ENCODE peak calls at places on chromosomes 2 and 18, in seven cellular contexts. One of them, this sample, is unnamed.

GRCh38 chr2:222318026-222318711 is 19.4 kb upstream of the PAX3 start:
- DNase-seq in activated CD4-positive, alpha-beta T cell treated with anti-CD3 and anti-CD28 coated beads, Interleukin-2, amount 10 ng/mL, durations not matched to agents 7 days and 5 days: no peak
- DNase-seq in T-helper 1 cell: no peak
- DNase-seq in spleen: peak
- DNase-seq in stimulated activated CD4-positive, alpha-beta T cell treated with anti-CD3 and anti-CD28 coated beads, Interleukin-1b, Interleukin-23, amount 100 ng/mL, for 24 hours: no peak
- DNase-seq in body of pancreas: peak
- DNase-seq in CD4-positive, alpha-beta T cell: no peak
- DNase-seq in this sample: peak

GRCh38 chr2:2698182-2699116 is 367.4 kb upstream of the MYT1L start:
- DNase-seq in activated CD4-positive, alpha-beta T cell treated with anti-CD3 and anti-CD28 coated beads, Interleukin-2, amount 10 ng/mL, durations not matched to agents 7 days and 5 days: peak
- DNase-seq in T-helper 1 cell: no peak
- DNase-seq in spleen: no peak
- DNase-seq in stimulated activated CD4-positive, alpha-beta T cell treated with anti-CD3 and anti-CD28 coated beads, Interleukin-1b, Interleukin-23, amount 100 ng/mL, for 24 hours: no peak
- DNase-seq in body of pancreas: peak
- DNase-seq in CD4-positive, alpha-beta T cell: no peak
- DNase-seq in this sample: peak

GRCh38 chr2:230927711-230928341 is 2.8 kb upstream of the GPR55 start:
- DNase-seq in activated CD4-positive, alpha-beta T cell treated with anti-CD3 and anti-CD28 coated beads, Interleukin-2, amount 10 ng/mL, durations not matched to agents 7 days and 5 days: no peak
- DNase-seq in T-helper 1 cell: no peak
- DNase-seq in spleen: peak
- DNase-seq in stimulated activated CD4-positive, alpha-beta T cell treated with anti-CD3 and anti-CD28 coated beads, Interleukin-1b, Interleukin-23, amount 100 ng/mL, for 24 hours: no peak
- DNase-seq in body of pancreas: no peak
- DNase-seq in CD4-positive, alpha-beta T cell: no peak
- DNase-seq in this sample: no peak

GRCh38 chr18:62069556-62069955 is 117.3 kb downstream of the PIGN start:
- DNase-seq in activated CD4-positive, alpha-beta T cell treated with anti-CD3 and anti-CD28 coated beads, Interleukin-2, amount 10 ng/mL, durations not matched to agents 7 days and 5 days: no peak
- DNase-seq in T-helper 1 cell: no peak
- DNase-seq in spleen: no peak
- DNase-seq in stimulated activated CD4-positive, alpha-beta T cell treated with anti-CD3 and anti-CD28 coated beads, Interleukin-1b, Interleukin-23, amount 100 ng/mL, for 24 hours: no peak
- DNase-seq in body of pancreas: no peak
- DNase-seq in CD4-positive, alpha-beta T cell: no peak
- DNase-seq in this sample: no peak

GRCh38 chr2:240837621-240838020 is 17.6 kb upstream of the KIF1A start:
- DNase-seq in activated CD4-positive, alpha-beta T cell treated with anti-CD3 and anti-CD28 coated beads, Interleukin-2, amount 10 ng/mL, durations not matched to agents 7 days and 5 days: no peak
- DNase-seq in T-helper 1 cell: no peak
- DNase-seq in spleen: peak
- DNase-seq in stimulated activated CD4-positive, alpha-beta T cell treated with anti-CD3 and anti-CD28 coated beads, Interleukin-1b, Interleukin-23, amount 100 ng/mL, for 24 hours: no peak
- DNase-seq in body of pancreas: no peak
- DNase-seq in CD4-positive, alpha-beta T cell: no peak
- DNase-seq in this sample: no peak

GRCh38 chr18:48814490-48815181 is 136.1 kb downstream of the SMAD7 start:
- DNase-seq in activated CD4-positive, alpha-beta T cell treated with anti-CD3 and anti-CD28 coated beads, Interleukin-2, amount 10 ng/mL, durations not matched to agents 7 days and 5 days: no peak
- DNase-seq in T-helper 1 cell: no peak
- DNase-seq in spleen: peak
- DNase-seq in stimulated activated CD4-positive, alpha-beta T cell treated with anti-CD3 and anti-CD28 coated beads, Interleukin-1b, Interleukin-23, amount 100 ng/mL, for 24 hours: no peak
- DNase-seq in body of pancreas: no peak
- DNase-seq in CD4-positive, alpha-beta T cell: no peak
- DNase-seq in this sample: no peak

GRCh38 chr2:210584834-210585233 is 28.4 kb downstream of the CPS1 start:
- DNase-seq in activated CD4-positive, alpha-beta T cell treated with anti-CD3 and anti-CD28 coated beads, Interleukin-2, amount 10 ng/mL, durations not matched to agents 7 days and 5 days: no peak
- DNase-seq in T-helper 1 cell: no peak
- DNase-seq in spleen: no peak
- DNase-seq in stimulated activated CD4-positive, alpha-beta T cell treated with anti-CD3 and anti-CD28 coated beads, Interleukin-1b, Interleukin-23, amount 100 ng/mL, for 24 hours: no peak
- DNase-seq in body of pancreas: no peak
- DNase-seq in CD4-positive, alpha-beta T cell: no peak
- DNase-seq in this sample: no peak

GRCh38 chr2:67612576-67612981 is 215.4 kb downstream of the ETAA1 start:
- DNase-seq in activated CD4-positive, alpha-beta T cell treated with anti-CD3 and anti-CD28 coated beads, Interleukin-2, amount 10 ng/mL, durations not matched to agents 7 days and 5 days: no peak
- DNase-seq in T-helper 1 cell: no peak
- DNase-seq in spleen: no peak
- DNase-seq in stimulated activated CD4-positive, alpha-beta T cell treated with anti-CD3 and anti-CD28 coated beads, Interleukin-1b, Interleukin-23, amount 100 ng/mL, for 24 hours: no peak
- DNase-seq in body of pancreas: no peak
- DNase-seq in CD4-positive, alpha-beta T cell: no peak
- DNase-seq in this sample: no peak

GRCh38 chr2:177393381-177393780 is 808 bp downstream of the AGPS start:
- DNase-seq in activated CD4-positive, alpha-beta T cell treated with anti-CD3 and anti-CD28 coated beads, Interleukin-2, amount 10 ng/mL, durations not matched to agents 7 days and 5 days: peak
- DNase-seq in T-helper 1 cell: no peak
- DNase-seq in spleen: no peak
- DNase-seq in stimulated activated CD4-positive, alpha-beta T cell treated with anti-CD3 and anti-CD28 coated beads, Interleukin-1b, Interleukin-23, amount 100 ng/mL, for 24 hours: no peak
- DNase-seq in body of pancreas: no peak
- DNase-seq in CD4-positive, alpha-beta T cell: no peak
- DNase-seq in this sample: no peak

GRCh38 chr2:172283476-172283875 is 143.9 kb upstream of the ITGA6 start:
- DNase-seq in activated CD4-positive, alpha-beta T cell treated with anti-CD3 and anti-CD28 coated beads, Interleukin-2, amount 10 ng/mL, durations not matched to agents 7 days and 5 days: no peak
- DNase-seq in T-helper 1 cell: no peak
- DNase-seq in spleen: no peak
- DNase-seq in stimulated activated CD4-positive, alpha-beta T cell treated with anti-CD3 and anti-CD28 coated beads, Interleukin-1b, Interleukin-23, amount 100 ng/mL, for 24 hours: no peak
- DNase-seq in body of pancreas: no peak
- DNase-seq in CD4-positive, alpha-beta T cell: no peak
- DNase-seq in this sample: no peak

GRCh38 chr2:35822716-35823115 is 532.9 kb upstream of the CRIM1 start:
- DNase-seq in activated CD4-positive, alpha-beta T cell treated with anti-CD3 and anti-CD28 coated beads, Interleukin-2, amount 10 ng/mL, durations not matched to agents 7 days and 5 days: no peak
- DNase-seq in T-helper 1 cell: no peak
- DNase-seq in spleen: no peak
- DNase-seq in stimulated activated CD4-positive, alpha-beta T cell treated with anti-CD3 and anti-CD28 coated beads, Interleukin-1b, Interleukin-23, amount 100 ng/mL, for 24 hours: no peak
- DNase-seq in body of pancreas: no peak
- DNase-seq in CD4-positive, alpha-beta T cell: no peak
- DNase-seq in this sample: no peak